ENCODE peak calls at places on chromosomes 13 and 19, in five cellular contexts. Y is cardiac muscle cell, H is testis, S is H9, I is IMR-90. A is an unnamed sample.

GRCh38 chr13:100040196-100040595 is 48.7 kb upstream of the PCCA start:
- DNase-seq in Y (no peak), H (no peak), S (no peak), I (no peak), A (no peak)

GRCh38 chr19:52823676-52824075 is 2.2 kb upstream of the ZNF28 start:
- DNase-seq in Y (no peak), H (no peak), S (no peak), I (no peak), A (no peak)

GRCh38 chr13:73248711-73249580 is 190.1 kb downstream of the KLF5 start:
- DNase-seq in Y (peak; percentile 31), H (no peak), S (peak; percentile 33), I (peak; percentile 63), A (no peak)

GRCh38 chr13:24389506-24389905 is 80.1 kb downstream of the C1QTNF9 start:
- DNase-seq in Y (no peak), H (no peak), S (no peak), I (no peak), A (no peak)

GRCh38 chr19:8017808-8018207 is 12.4 kb upstream of the ELAVL1 start:
- DNase-seq in Y (no peak), H (no peak), S (no peak), I (no peak), A (peak; percentile 50)

GRCh38 chr13:75318138-75318833 is 163.7 kb downstream of the TBC1D4 start:
- DNase-seq in Y (no peak), H (no peak), S (no peak), I (no peak), A (no peak)

GRCh38 chr13:50715402-50716146 is 127.9 kb downstream of the DLEU7 start:
- DNase-seq in Y (no peak), H (peak; percentile 44), S (no peak), I (no peak), A (no peak)

GRCh38 chr19:44552324-44552723 is 22.8 kb upstream of the CEACAM20 start:
- DNase-seq in Y (peak; percentile 35), H (peak; percentile 55), S (peak; percentile 91), I (no peak), A (peak; percentile 60)

GRCh38 chr19:32720216-32720935 is 809 bp downstream of the TDRD12 start:
- DNase-seq in Y (no peak), H (peak; percentile 21), S (no peak), I (no peak), A (no peak)

GRCh38 chr13:75372923-75373841 is 108.8 kb downstream of the TBC1D4 start:
- DNase-seq in Y (peak; percentile 31), H (no peak), S (no peak), I (no peak), A (no peak)

GRCh38 chr13:67147257-67148218 is 82.6 kb downstream of the PCDH9 start:
- DNase-seq in Y (peak; percentile 79), H (no peak), S (no peak), I (peak; percentile 72), A (no peak)

GRCh38 chr13:97249797-97250495 is 27.8 kb downstream of the MBNL2 start:
- DNase-seq in Y (no peak), H (no peak), S (no peak), I (no peak), A (no peak)

GRCh38 chr13:93173656-93174055 is 53.0 kb upstream of the GPC6 start:
- DNase-seq in Y (no peak), H (no peak), S (no peak), I (peak; percentile 4), A (no peak)

GRCh38 chr19:40640744-40641143 is 39.6 kb downstream of the LTBP4 start:
- DNase-seq in Y (peak; percentile 44), H (no peak), S (no peak), I (peak; percentile 45), A (no peak)

GRCh38 chr13:42075517-42075916 is 27.1 kb downstream of the DGKH start:
- DNase-seq in Y (no peak), H (no peak), S (no peak), I (no peak), A (no peak)

GRCh38 chr13:112510987-112511715 is 76.8 kb downstream of the TUBGCP3 start:
- DNase-seq in Y (no peak), H (no peak), S (no peak), I (no peak), A (no peak)

GRCh38 chr13:19981685-19982238 is 23.2 kb downstream of the ZMYM2 start:
- DNase-seq in Y (no peak), H (no peak), S (no peak), I (no peak), A (no peak)

GRCh38 chr13:38577048-38577447 is 109.8 kb upstream of the FREM2 start:
- DNase-seq in Y (peak; percentile 36), H (no peak), S (no peak), I (no peak), A (no peak)

GRCh38 chr13:42215578-42216421 is 56.2 kb upstream of the AKAP11 start:
- DNase-seq in Y (peak; percentile 55), H (peak; percentile 41), S (peak; percentile 41), I (peak; percentile 60), A (peak; percentile 12)

GRCh38 chr13:39268398-39268797 is 230.1 kb downstream of the NHLRC3 start:
- DNase-seq in Y (no peak), H (no peak), S (no peak), I (no peak), A (no peak)

GRCh38 chr13:42924290-42924803 is 67.7 kb downstream of the EPSTI1 start:
- DNase-seq in Y (no peak), H (no peak), S (no peak), I (no peak), A (no peak)

GRCh38 chr19:50173144-50173543 is 10.1 kb upstream of the IZUMO2 start:
- DNase-seq in Y (no peak), H (no peak), S (no peak), I (no peak), A (no peak)

GRCh38 chr19:16139752-16140151 is 3.7 kb upstream of the HSH2D start:
- DNase-seq in Y (no peak), H (no peak), S (no peak), I (no peak), A (no peak)

GRCh38 chr13:30866692-30867669 is 39.1 kb upstream of the MEDAG start:
- DNase-seq in Y (no peak), H (no peak), S (no peak), I (no peak), A (no peak)

GRCh38 chr13:98543380-98544104 is 33.4 kb downstream of the STK24 start:
- DNase-seq in Y (no peak), H (no peak), S (no peak), I (no peak), A (no peak)

GRCh38 chr19:50368649-50369570 is 3.5 kb upstream of the NAPSA start:
- DNase-seq in Y (peak; percentile 90), H (peak; percentile 91), S (peak; percentile 89), I (peak; percentile 83), A (peak; percentile 81)

GRCh38 chr19:54517483-54517882 is 14.9 kb downstream of the LAIR2 start:
- DNase-seq in Y (peak; percentile 46), H (peak; percentile 58), S (peak; percentile 29), I (peak; percentile 2), A (no peak)

GRCh38 chr19:12789098-12789903 is 2.0 kb upstream of the JUNB start:
- DNase-seq in Y (no peak), H (no peak), S (no peak), I (peak; percentile 18), A (no peak)
- H3K27ac ChIP-seq in Y (peak overlapping the region; percentile 83), H (peak overlapping the region; percentile 93), S (no peak overlapping the region), I (peak overlapping the region; percentile 89), A (peak overlapping the region; percentile 96)

DNA sequence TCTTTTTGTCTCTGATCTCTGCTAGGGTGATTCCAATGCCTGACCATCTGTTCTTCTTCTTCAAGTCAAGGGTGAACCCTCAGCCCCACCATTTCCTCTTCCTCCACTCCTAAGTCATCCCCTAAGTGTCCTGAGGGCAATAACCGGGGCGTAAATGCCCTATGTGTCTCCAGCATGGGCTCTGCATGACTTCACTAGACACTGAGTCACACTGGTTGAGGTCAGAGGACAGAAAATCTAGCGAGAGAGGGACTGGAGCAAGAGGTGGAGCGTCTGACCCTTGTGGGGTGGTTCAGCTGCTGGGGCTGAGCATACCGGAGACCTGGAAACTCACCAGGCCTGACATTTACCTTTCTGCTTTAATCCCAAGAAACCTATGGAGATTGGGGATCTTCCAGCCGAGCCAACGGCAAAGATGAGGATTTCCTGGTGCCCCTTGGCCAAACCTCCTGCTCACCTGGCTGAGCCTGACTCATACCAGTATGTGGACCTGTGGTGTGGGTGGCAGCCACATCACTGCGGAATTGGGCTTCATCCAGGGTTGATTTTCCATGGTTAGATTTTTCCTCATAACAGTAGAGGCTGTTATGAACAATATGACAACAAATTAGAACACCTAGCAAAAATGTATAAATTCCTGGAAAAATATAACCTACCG is 26.9 kb downstream of the SCGB2B2 start:
- DNase-seq in Y (no peak), H (no peak), S (no peak), I (no peak), A (no peak)
- H3K9me3 ChIP-seq in Y (no peaks in the 10 kb centered on the region), H (no peaks in the 10 kb centered on the region), S (no peaks in the 10 kb centered on the region), I (no peaks in the 10 kb centered on the region), A (no peaks in the 10 kb centered on the region)

DNA sequence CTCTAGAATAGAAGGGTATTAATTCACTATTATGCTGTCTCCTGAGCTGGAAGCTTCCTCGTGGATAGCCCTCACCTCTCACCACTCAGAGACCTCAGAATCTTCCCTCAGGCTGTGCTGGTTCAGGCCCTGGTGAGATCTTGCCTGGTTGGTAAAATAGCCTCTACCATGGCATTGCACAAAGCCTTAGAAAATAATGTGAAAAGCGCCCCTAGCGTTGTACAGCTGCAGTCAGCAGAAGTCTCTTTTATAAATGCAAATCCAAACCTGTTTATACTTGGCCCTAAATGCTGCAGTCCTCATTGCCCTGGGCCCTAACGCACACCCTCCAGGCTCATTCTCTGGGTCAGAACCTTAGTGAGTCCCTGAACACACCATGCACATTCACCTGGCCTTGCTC is 150.9 kb downstream of the KCTD15 start:
- DNase-seq in Y (no peak), H (no peak), S (no peak), I (no peak), A (no peak)
- TF ChIP-seq CTCF in Y (no peak), H (no peak), S (peak; percentile 54), I (peak; percentile 10), A (no peak)

GRCh38 chr13:46686171-46686570 is 110.8 kb downstream of the ESD start:
- DNase-seq in Y (no peak), H (no peak), S (no peak), I (no peak), A (no peak)

GRCh38 chr13:46684287-46685001 is 112.5 kb downstream of the ESD start:
- DNase-seq in Y (peak; percentile 70), H (no peak), S (peak; percentile 50), I (no peak), A (no peak)

GRCh38 chr13:46683879-46684278 is 113.1 kb downstream of the ESD start:
- DNase-seq in Y (no peak), H (no peak), S (no peak), I (peak; percentile 46), A (no peak)

GRCh38 chr13:46687810-46688209 is 109.2 kb downstream of the ESD start:
- DNase-seq in Y (peak; percentile 69), H (no peak), S (peak; percentile 75), I (peak; percentile 46), A (no peak)

DNA sequence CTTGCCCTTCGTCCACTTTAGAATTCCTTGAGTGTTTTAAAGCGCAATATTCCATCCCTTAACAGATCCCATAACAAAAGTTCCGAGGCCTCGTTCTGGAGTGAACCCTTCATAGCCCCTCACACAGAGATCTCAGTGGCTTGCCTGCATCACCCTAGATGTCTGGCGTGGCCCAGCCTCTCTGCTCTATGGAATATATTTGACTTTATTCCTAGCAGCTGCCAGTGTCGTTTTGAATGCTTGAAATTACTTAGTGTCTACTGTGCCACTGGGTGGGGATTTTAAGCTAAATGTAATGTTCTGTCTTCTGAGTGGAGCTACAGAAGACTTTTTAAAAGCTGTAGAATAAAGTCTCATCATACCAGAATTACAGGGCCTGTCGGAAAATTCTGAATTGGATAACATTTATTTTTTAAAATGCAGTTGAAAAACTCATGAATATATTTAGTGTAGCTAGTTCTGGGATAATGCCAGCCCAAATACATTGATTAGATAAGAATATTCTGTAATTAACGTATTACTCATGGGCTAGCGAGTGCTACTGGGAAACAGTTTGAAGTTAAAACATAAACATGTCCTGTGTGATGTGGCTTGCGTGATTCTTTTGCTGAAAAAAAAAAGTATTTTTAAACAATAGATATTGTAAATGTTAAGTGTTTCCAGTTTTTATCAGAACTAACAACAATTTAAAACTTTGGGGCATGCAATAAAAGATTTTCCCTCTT is 111.8 kb downstream of the ESD start:
- DNase-seq in Y (no peak), H (no peak), S (no peak), I (no peak), A (no peak)
- H3K27ac ChIP-seq in Y (peak overlapping the region; percentile 94), H (no peak overlapping the region), S (no peak overlapping the region), I (no peak overlapping the region), A (no peak overlapping the region)